ENCODE peak calls at places on chromosomes 5 and 9, in five cellular contexts. B is A549, A is IMR-90, F is fibroblast of pulmonary artery, Q is ovary. H is an unnamed sample.

GRCh38 chr5:56561-57290 is 35.2 kb upstream of the PLEKHG4B start:
- DNase-seq in A (peak; percentile 52), B (peak; percentile 36), Q (no peak), F (peak; percentile 50), H (peak; percentile 20)

GRCh38 chr9:90095682-90096081 is 490.9 kb downstream of the GADD45G start:
- DNase-seq in B (no peak), A (no peak), F (no peak), Q (no peak), H (no peak)

GRCh38 chr5:38922199-38922598 is 76.4 kb downstream of the OSMR start:
- DNase-seq in F (peak; percentile 68), B (peak; percentile 68), A (peak; percentile 51), Q (peak; percentile 40), H (peak; percentile 34)

GRCh38 chr9:13278368-13279246 is 885 bp downstream of the MPDZ start:
- DNase-seq in A (peak; percentile 74), F (peak; percentile 89), B (peak; percentile 71), Q (peak; percentile 75), H (peak; percentile 82)

GRCh38 chr9:109440797-109441287 is 57.3 kb downstream of the PTPN3 start:
- DNase-seq in F (peak; percentile 91), Q (no peak), B (peak; percentile 82), A (peak; percentile 90), H (peak; percentile 82)

GRCh38 chr5:41095324-41096101 is 24.4 kb upstream of the MROH2B start:
- DNase-seq in A (no peak), F (no peak), B (no peak), Q (peak; percentile 20), H (no peak)

GRCh38 chr9:100088202-100088601 is 10.6 kb downstream of the ERP44 start:
- DNase-seq in F (no peak), Q (no peak), A (no peak), B (no peak), H (no peak)

GRCh38 chr5:175328176-175328575 is 115.8 kb downstream of the DRD1 start:
- DNase-seq in F (no peak), A (no peak), Q (no peak), B (no peak), H (no peak)

GRCh38 chr9:95477441-95477840 is 39.3 kb downstream of the PTCH1 start:
- DNase-seq in A (no peak), F (no peak), B (no peak), Q (no peak), H (no peak)

GRCh38 chr5:133814152-133814551 is 154.3 kb downstream of the C5orf15 start:
- DNase-seq in A (no peak), B (no peak), Q (no peak), F (no peak), H (no peak)

GRCh38 chr9:107674252-107674936 is 184.8 kb upstream of the KLF4 start:
- DNase-seq in F (no peak), Q (no peak), A (no peak), B (no peak), H (no peak)

GRCh38 chr9:101691657-101692056 is 46.8 kb downstream of the GRIN3A start:
- DNase-seq in Q (no peak), A (no peak), F (no peak), B (no peak), H (no peak)

GRCh38 chr5:107011530-107012115 is 659.1 kb downstream of the EFNA5 start:
- DNase-seq in B (no peak), F (no peak), A (no peak), Q (no peak), H (no peak)

GRCh38 chr5:59547731-59548130 is 345.8 kb downstream of the PDE4D start:
- DNase-seq in F (no peak), Q (no peak), B (peak; percentile 76), A (no peak), H (no peak)

GRCh38 chr9:91825422-91825821 is 124.6 kb downstream of the ROR2 start:
- DNase-seq in Q (no peak), A (peak; percentile 13), F (peak; percentile 49), B (no peak), H (peak; percentile 77)

GRCh38 chr5:14580037-14581034 is 1.3 kb upstream of the OTULINL start:
- DNase-seq in A (no peak), Q (no peak), B (no peak), F (peak; percentile 56), H (peak; percentile 68)

GRCh38 chr5:52809884-52810283 is 22.2 kb downstream of the ITGA1 start:
- DNase-seq in F (no peak), Q (no peak), B (no peak), A (peak; percentile 62), H (peak; percentile 55)

GRCh38 chr9:109555215-109555614 is 57.1 kb upstream of the PTPN3 start:
- DNase-seq in Q (no peak), B (no peak), A (no peak), F (no peak), H (no peak)

GRCh38 chr9:68981825-68982224 is 32.1 kb downstream of the PRKACG start:
- DNase-seq in A (no peak), F (no peak), Q (no peak), B (no peak), H (no peak)

GRCh38 chr5:141617682-141618029 is 1.1 kb downstream of the DIAPH1 start:
- DNase-seq in B (no peak), Q (no peak), A (no peak), F (no peak), H (no peak)

GRCh38 chr9:111068816-111069215 is 30.5 kb upstream of the LPAR1 start:
- DNase-seq in Q (no peak), B (no peak), A (no peak), F (peak; percentile 7), H (peak; percentile 41)

GRCh38 chr5:77224672-77225355 is 14.3 kb downstream of the PDE8B start:
- DNase-seq in A (peak; percentile 68), B (peak; percentile 29), F (peak; percentile 22), Q (no peak), H (peak; percentile 47)

GRCh38 chr5:35095366-35095765 is 47.6 kb upstream of the AGXT2 start:
- DNase-seq in B (no peak), Q (no peak), A (no peak), F (no peak), H (no peak)

GRCh38 chr5:139468421-139468931 is 2.3 kb upstream of the SMIM33 start:
- DNase-seq in Q (no peak), B (no peak), A (no peak), F (no peak), H (peak; percentile 27)

DNA sequence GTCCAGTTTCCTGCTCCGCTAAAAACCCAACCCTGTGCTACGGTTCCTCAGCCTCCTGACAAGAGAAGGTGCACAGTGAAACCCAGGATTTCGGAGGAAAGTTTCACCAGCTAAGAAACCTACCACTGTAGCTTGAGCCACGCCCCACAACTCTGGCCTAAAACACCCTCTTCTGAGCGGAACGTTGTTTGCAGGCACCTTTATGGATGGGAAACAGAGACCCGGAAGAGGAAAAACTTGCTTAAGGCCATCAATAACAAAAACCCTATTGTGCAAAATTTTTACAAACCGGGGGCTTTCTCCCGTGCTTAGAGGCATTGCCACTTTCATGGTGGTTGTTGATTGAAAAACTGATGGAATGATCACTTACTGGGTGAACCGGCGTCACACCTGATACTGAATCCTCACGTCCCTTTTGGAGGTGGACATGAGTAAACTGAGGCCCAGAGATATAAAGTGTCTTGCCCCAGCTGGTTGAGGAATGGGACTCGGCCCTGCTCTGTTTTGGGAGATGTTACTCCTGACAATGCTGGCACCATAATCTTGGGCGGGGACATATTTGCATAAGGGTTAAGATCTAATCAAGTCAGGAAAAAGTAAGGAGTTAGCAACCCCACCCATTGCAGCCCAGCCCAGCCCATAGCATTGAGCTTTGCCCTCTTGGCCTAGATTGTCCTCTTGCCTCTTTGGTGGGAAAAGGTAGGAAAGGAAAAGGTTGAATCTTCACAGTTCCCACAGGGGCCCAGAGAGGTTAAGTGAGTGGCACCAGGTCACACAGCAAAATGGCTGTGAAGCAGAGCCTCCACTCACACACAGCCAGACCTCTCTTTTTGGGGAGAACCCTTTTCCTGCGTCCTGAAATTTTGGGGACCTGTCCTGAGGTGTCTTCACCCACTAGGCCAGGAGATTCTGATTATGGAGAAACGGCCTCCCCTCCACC is 23.2 kb upstream of the PTGS1 start:
- DNase-seq in A (no peak), Q (no peak), F (peak; percentile 45), B (peak; percentile 50), H (peak; percentile 33)
- H3K4me3 ChIP-seq in A (peak overlapping the region; percentile 35), Q (peak overlapping the region; percentile 45), F (peak overlapping the region; percentile 51), B (peak overlapping the region; percentile 49), H (peak overlapping the region; percentile 60)

DNA sequence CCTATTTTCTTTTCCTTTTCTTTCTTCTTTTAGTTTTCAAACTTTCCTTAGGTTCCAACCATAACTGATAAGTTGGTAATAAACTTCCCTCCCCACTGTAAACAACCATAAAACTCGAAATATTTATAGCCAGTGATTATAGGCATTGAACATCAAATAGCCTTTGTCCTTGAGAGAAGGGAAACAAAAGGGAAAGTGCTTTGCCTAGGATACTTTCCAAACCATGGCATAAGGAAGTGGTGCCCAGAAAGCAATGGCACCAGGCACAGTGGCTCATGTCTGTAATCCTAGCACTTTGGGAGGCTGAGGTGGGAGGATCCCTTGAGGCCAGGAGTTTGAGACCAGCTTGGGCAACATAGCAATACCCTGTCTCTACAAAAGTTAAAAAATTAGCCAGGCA is 11.9 kb upstream of the PDLIM4 start:
- DNase-seq in Q (no peak), A (no peak), B (no peak), F (no peak), H (no peak)
- TF ChIP-seq CTCF in Q (no peak), A (no peak), B (no peak), F (no peak), H (no peak)

DNA sequence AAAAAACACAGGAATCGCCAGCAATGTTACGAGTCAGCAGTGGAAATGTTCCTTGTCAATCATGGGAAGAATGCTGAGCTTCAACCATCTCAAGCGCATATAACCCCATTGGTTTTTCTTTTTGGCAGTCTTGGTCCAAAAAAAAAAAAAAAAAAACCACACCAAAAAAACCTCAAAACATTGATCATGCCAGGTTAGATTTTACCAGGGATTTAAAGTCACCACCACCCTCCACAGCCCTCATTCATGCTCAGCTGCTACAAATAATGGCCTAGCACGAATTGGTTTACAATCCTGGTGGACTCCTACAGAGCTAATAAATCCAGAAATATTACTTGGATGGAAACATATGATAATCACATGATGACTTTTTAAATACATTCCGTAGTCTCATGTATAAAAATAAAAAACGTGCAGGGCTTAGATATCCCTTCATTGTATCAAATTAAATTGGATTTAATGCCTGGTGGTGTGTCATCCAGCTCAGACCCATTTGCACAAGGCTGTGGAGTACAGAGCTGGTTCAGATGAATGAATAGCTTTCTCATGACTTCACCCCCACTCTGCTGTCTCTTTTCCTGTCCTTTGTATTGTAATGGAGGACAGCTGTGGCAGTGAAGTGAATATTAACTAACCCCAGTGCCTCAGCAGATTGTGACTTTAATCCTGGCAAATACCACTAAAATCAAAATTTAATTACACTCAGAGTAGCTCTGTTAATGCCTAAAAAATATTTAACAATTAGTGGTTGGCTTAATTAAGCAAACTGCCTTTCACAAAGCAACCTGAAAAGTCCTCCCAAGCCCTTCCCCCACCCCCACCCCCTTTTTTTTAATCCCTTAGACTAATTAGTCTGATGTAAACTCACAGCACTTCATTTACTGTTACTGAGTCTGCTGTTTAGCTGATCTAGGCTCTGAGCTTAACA is 626.5 kb upstream of the ZNF608 start:
- DNase-seq in Q (no peak), F (peak; percentile 71), A (peak; percentile 77), B (no peak), H (peak; percentile 60)
- H3K4me3 ChIP-seq in Q (no peak overlapping the region), F (no peak overlapping the region), A (no peak overlapping the region), B (no peak overlapping the region), H (no peak overlapping the region)

GRCh38 chr5:33305530-33305929 is 135.2 kb upstream of the TARS1 start:
- DNase-seq in F (no peak), Q (no peak), A (no peak), B (no peak), H (no peak)

GRCh38 chr5:33303696-33304095 is 137.1 kb upstream of the TARS1 start:
- DNase-seq in F (no peak), B (no peak), A (no peak), Q (no peak), H (no peak)

GRCh38 chr5:33300209-33300742 is 140.5 kb upstream of the TARS1 start:
- DNase-seq in B (no peak), A (no peak), Q (no peak), F (no peak), H (peak; percentile 26)

GRCh38 chr5:33297760-33298216 is 143.0 kb upstream of the TARS1 start:
- DNase-seq in A (no peak), B (peak; percentile 11), F (no peak), Q (no peak), H (no peak)

GRCh38 chr5:33299621-33300208 is 141.1 kb upstream of the TARS1 start:
- DNase-seq in A (peak; percentile 71), B (peak; percentile 47), Q (no peak), F (peak; percentile 86), H (peak; percentile 80)
- TF ChIP-seq CTCF in A (peak; percentile 56), B (peak; percentile 75), Q (peak; percentile 28), F (peak; percentile 54), H (peak; percentile 57)

H was measured in AG10803.